ENCODE peak calls at places on chromosomes 5 and 9, in seven cellular contexts. Y, N, S, U, P, M and I are unnamed samples. For H3K36me3, the result is how much of the 10 kb centered on the place peaks cover.

GRCh38 chr9:93667006-93667405 is 90.6 kb downstream of the PHF2 start:
- DNase-seq in Y (peak), N (peak), S (no peak), U (no peak), P (no peak), M (no peak), I (peak)

GRCh38 chr9:131119600-131119999 is 5.8 kb upstream of the NUP214 start:
- DNase-seq in Y (no peak), N (no peak), S (no peak), U (no peak), P (no peak), M (no peak), I (no peak)

GRCh38 chr9:129027224-129027684 is 877 bp downstream of the SH3GLB2 start:
- DNase-seq in Y (no peak), N (no peak), S (peak), U (peak), P (no peak), M (no peak), I (no peak)

GRCh38 chr9:115198018-115198417 is 80.1 kb upstream of the TNC start:
- DNase-seq in Y (peak), N (no peak), S (no peak), U (peak), P (peak), M (no peak), I (no peak)

GRCh38 chr9:77752566-77752965 is 104.4 kb upstream of the GNA14 start:
- DNase-seq in Y (no peak), N (no peak), S (peak), U (peak), P (no peak), M (no peak), I (no peak)

GRCh38 chr9:31585158-31585557 is 799.3 kb upstream of the ACO1 start:
- DNase-seq in Y (no peak), N (no peak), S (no peak), U (no peak), P (no peak), M (no peak), I (no peak)

GRCh38 chr9:89370593-89370992 is 52.3 kb downstream of the SECISBP2 start:
- DNase-seq in Y (no peak), N (no peak), S (no peak), U (no peak), P (no peak), M (no peak), I (no peak)

GRCh38 chr5:161544350-161544765 is 2.2 kb downstream of the GABRB2 start:
- DNase-seq in Y (no peak), N (no peak), S (peak), U (peak), P (no peak), M (peak), I (no peak)

GRCh38 chr5:14449052-14449661 is 132.4 kb upstream of the OTULINL start:
- DNase-seq in Y (no peak), N (no peak), S (no peak), U (peak), P (no peak), M (peak), I (no peak)

GRCh38 chr5:62064993-62065392 is 241.0 kb upstream of the KIF2A start:
- DNase-seq in Y (no peak), N (no peak), S (no peak), U (no peak), P (no peak), M (no peak), I (no peak)

GRCh38 chr5:160506006-160507004 is 84.7 kb downstream of the PTTG1 start:
- DNase-seq in Y (no peak), N (no peak), S (no peak), U (peak), P (no peak), M (peak), I (no peak)

GRCh38 chr9:69376651-69377050 is 51.6 kb downstream of the ENTREP1 start:
- DNase-seq in Y (no peak), N (no peak), S (peak), U (peak), P (no peak), M (peak), I (peak)

GRCh38 chr5:95669540-95669939 is 13.3 kb downstream of the SPATA9 start:
- DNase-seq in Y (peak), N (no peak), S (peak), U (no peak), P (peak), M (peak), I (no peak)

GRCh38 chr9:136328011-136328621 is 777 bp downstream of the GPSM1 start:
- DNase-seq in Y (peak), N (no peak), S (peak), U (no peak), P (no peak), M (peak), I (no peak)

GRCh38 chr5:143177263-143177994 is 226.1 kb downstream of the NR3C1 start:
- DNase-seq in Y (peak), N (no peak), S (peak), U (peak), P (peak), M (peak), I (peak)

GRCh38 chr5:127602896-127603470 is 45.9 kb upstream of the CTXN3 start:
- DNase-seq in Y (no peak), N (no peak), S (no peak), U (no peak), P (no peak), M (no peak), I (no peak)

GRCh38 chr5:105687493-105687892 is 1983.2 kb downstream of the EFNA5 start:
- DNase-seq in Y (no peak), N (no peak), S (no peak), U (no peak), P (no peak), M (no peak), I (no peak)

GRCh38 chr9:98271479-98271878 is 16.0 kb upstream of the TBC1D2 start:
- DNase-seq in Y (no peak), N (no peak), S (no peak), U (peak), P (no peak), M (no peak), I (no peak)

GRCh38 chr9:3677541-3677940 is 151.7 kb upstream of the RFX3 start:
- DNase-seq in Y (no peak), N (no peak), S (no peak), U (no peak), P (no peak), M (no peak), I (no peak)

GRCh38 chr9:111807197-111807596 is 12.5 kb upstream of the SHOC1 start:
- DNase-seq in Y (no peak), N (no peak), S (no peak), U (no peak), P (no peak), M (no peak), I (no peak)

GRCh38 chr5:54443264-54443663 is 12.2 kb upstream of the HSPB3 start:
- DNase-seq in Y (no peak), N (no peak), S (no peak), U (peak), P (no peak), M (no peak), I (no peak)

GRCh38 chr9:18362901-18363685 is 110.9 kb upstream of the ADAMTSL1 start:
- DNase-seq in Y (no peak), N (no peak), S (no peak), U (no peak), P (no peak), M (no peak), I (no peak)

GRCh38 chr9:105858284-105858683 is 163.9 kb downstream of the TMEM38B start:
- DNase-seq in Y (no peak), N (no peak), S (no peak), U (no peak), P (no peak), M (no peak), I (no peak)

GRCh38 chr5:139908749-139909148 is 113.1 kb downstream of the PSD2 start:
- DNase-seq in Y (no peak), N (no peak), S (peak), U (no peak), P (peak), M (peak), I (no peak)

GRCh38 chr5:159463590-159464321 is 133.5 kb upstream of the IL12B start:
- DNase-seq in Y (no peak), N (no peak), S (no peak), U (peak), P (no peak), M (peak), I (no peak)

GRCh38 chr5:41797672-41798071 is 72.6 kb downstream of the OXCT1 start:
- DNase-seq in Y (no peak), N (no peak), S (no peak), U (no peak), P (no peak), M (no peak), I (no peak)

GRCh38 chr5:137575847-137576246 is 76.7 kb upstream of the SPOCK1 start:
- DNase-seq in Y (no peak), N (no peak), S (no peak), U (peak), P (no peak), M (no peak), I (no peak)

GRCh38 chr5:78236046-78236445 is 58.5 kb downstream of the AP3B1 start:
- DNase-seq in Y (no peak), N (no peak), S (no peak), U (no peak), P (no peak), M (no peak), I (no peak)

GRCh38 chr5:148697177-148697820 is 43.0 kb upstream of the HTR4 start:
- DNase-seq in Y (no peak), N (no peak), S (no peak), U (no peak), P (no peak), M (peak), I (peak)

GRCh38 chr5:2656186-2656585 is 95.3 kb downstream of the IRX2 start:
- DNase-seq in Y (no peak), N (no peak), S (no peak), U (no peak), P (no peak), M (no peak), I (no peak)

GRCh38 chr9:138071292-138071691 is 193.7 kb downstream of the CACNA1B start:
- DNase-seq in Y (peak), N (no peak), S (no peak), U (no peak), P (no peak), M (no peak), I (no peak)

GRCh38 chr9:2622361-2623045 is 916 bp downstream of the VLDLR start:
- DNase-seq in Y (peak), N (peak), S (peak), U (peak), P (no peak), M (peak), I (no peak)
- TF ChIP-seq CTCF in Y (no peak), N (no peak), S (no peak), U (no peak), P (no peak), M (no peak), I (no peak)

GRCh38 chr5:172002840-172003512 is 3.5 kb downstream of the FBXW11 start:
- DNase-seq in Y (no peak), N (no peak), S (no peak), U (no peak), P (no peak), M (no peak), I (no peak)

GRCh38 chr5:171997011-171997410 is 9.4 kb downstream of the FBXW11 start:
- DNase-seq in Y (no peak), N (no peak), S (no peak), U (no peak), P (no peak), M (no peak), I (no peak)

GRCh38 chr5:171999100-171999499 is 7.3 kb downstream of the FBXW11 start:
- DNase-seq in Y (no peak), N (no peak), S (no peak), U (no peak), P (no peak), M (no peak), I (no peak)

GRCh38 chr5:172002310-172002709 is 4.1 kb downstream of the FBXW11 start:
- DNase-seq in Y (no peak), N (no peak), S (no peak), U (peak), P (no peak), M (no peak), I (no peak)

DNA sequence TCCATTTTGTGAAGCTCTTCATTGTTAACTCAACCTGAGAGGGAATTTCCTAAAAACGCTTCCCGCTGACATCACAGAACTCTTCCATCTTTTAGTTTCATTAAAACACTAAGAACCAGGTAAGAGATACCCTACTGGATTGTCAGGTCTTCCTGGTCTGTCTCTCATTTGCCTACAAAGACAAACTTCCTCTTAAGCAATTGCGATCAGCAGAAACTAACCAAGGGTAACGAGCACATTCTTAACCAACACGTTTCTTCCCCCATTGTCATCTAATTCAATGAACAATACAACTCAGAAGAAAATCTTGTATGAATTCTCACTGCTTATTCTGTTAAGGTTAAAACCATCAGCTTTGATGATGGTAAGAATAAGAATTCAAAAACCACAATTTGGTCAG is 6.6 kb downstream of the FBXW11 start:
- DNase-seq in Y (no peak), N (no peak), S (no peak), U (no peak), P (no peak), M (no peak), I (no peak)
- H3K27ac ChIP-seq in Y (no peak), N (no peak), S (no peak), U (no peak), P (peak), M (no peak), I (no peak)

GRCh38 chr9:132209263-132209662 is 47.4 kb downstream of the NTNG2 start:
- DNase-seq in Y (no peak), N (no peak), S (no peak), U (no peak), P (no peak), M (no peak), I (no peak)
- H3K36me3 ChIP-seq in Y (under half), N (under half), S (under half), U (under half), P (under half), M (under half), I (under half)

GRCh38 chr5:136311999-136312398 is 53.3 kb downstream of the TRPC7 start:
- DNase-seq in Y (no peak), N (no peak), S (no peak), U (no peak), P (no peak), M (no peak), I (no peak)
- TF ChIP-seq CTCF in Y (no peak), N (no peak), S (no peak), U (peak), P (no peak), M (no peak), I (no peak)

GRCh38 chr5:82406200-82406773 is 128.1 kb upstream of the RPS23 start:
- DNase-seq in Y (no peak), N (no peak), S (no peak), U (peak), P (no peak), M (no peak), I (peak)

GRCh38 chr5:82405166-82405565 is 127.0 kb upstream of the RPS23 start:
- DNase-seq in Y (no peak), N (no peak), S (no peak), U (no peak), P (no peak), M (no peak), I (no peak)

GRCh38 chr5:82404382-82404945 is 126.3 kb upstream of the RPS23 start:
- DNase-seq in Y (no peak), N (no peak), S (no peak), U (no peak), P (no peak), M (no peak), I (no peak)

GRCh38 chr5:82403724-82404123 is 125.6 kb upstream of the RPS23 start:
- DNase-seq in Y (no peak), N (no peak), S (no peak), U (no peak), P (no peak), M (no peak), I (no peak)

GRCh38 chr5:82405618-82406199 is 127.6 kb upstream of the RPS23 start:
- DNase-seq in Y (no peak), N (no peak), S (no peak), U (no peak), P (no peak), M (no peak), I (no peak)
- H3K27ac ChIP-seq in Y (no peak), N (peak), S (no peak), U (no peak), P (no peak), M (peak), I (peak)